ENCODE peak calls at places on chromosomes 11 and 22, in six cellular contexts. Q, L, G, U, H and T are unnamed samples. For H3K9me3 and H3K4me1, the result is how much of the 10 kb centered on the place peaks cover.

GRCh38 chr11:126138636-126139540 is 72.6 kb downstream of the RPUSD4 start:
- DNase-seq in Q (no peak), L (no peak), G (peak), U (no peak), H (no peak), T (no peak)

GRCh38 chr22:35915477-35916013 is 113.1 kb downstream of the RBFOX2 start:
- DNase-seq in Q (no peak), L (no peak), G (no peak), U (no peak), H (no peak), T (peak)

GRCh38 chr11:92384316-92384715 is 159.7 kb downstream of the FAT3 start:
- DNase-seq in Q (no peak), L (no peak), G (no peak), U (no peak), H (no peak), T (no peak)

GRCh38 chr11:115885446-115885978 is 381.3 kb upstream of the CADM1 start:
- DNase-seq in Q (no peak), L (no peak), G (no peak), U (no peak), H (no peak), T (no peak)

GRCh38 chr22:44242946-44243724 is 62.4 kb downstream of the PARVG start:
- DNase-seq in Q (no peak), L (no peak), G (no peak), U (no peak), H (no peak), T (peak)

GRCh38 chr11:59999732-60000131 is 17.2 kb upstream of the OOSP4B start:
- DNase-seq in Q (no peak), L (no peak), G (no peak), U (no peak), H (no peak), T (no peak)

GRCh38 chr11:93727985-93728791 is 13.1 kb downstream of the TAF1D start:
- DNase-seq in Q (no peak), L (no peak), G (no peak), U (no peak), H (no peak), T (no peak)

GRCh38 chr11:11998091-11998781 is 10.2 kb downstream of the DKK3 start:
- DNase-seq in Q (no peak), L (no peak), G (no peak), U (no peak), H (peak), T (peak)

GRCh38 chr11:94794287-94795168 is 26.4 kb downstream of the AMOTL1 start:
- DNase-seq in Q (peak), L (peak), G (peak), U (no peak), H (peak), T (peak)

GRCh38 chr11:70625051-70625450 is 226.7 kb downstream of the CTTN start:
- DNase-seq in Q (no peak), L (no peak), G (no peak), U (no peak), H (no peak), T (no peak)

GRCh38 chr22:29621761-29622526 is 18.5 kb downstream of the NF2 start:
- DNase-seq in Q (no peak), L (no peak), G (no peak), U (no peak), H (peak), T (peak)

GRCh38 chr22:44074286-44074984 is 50.3 kb downstream of the PARVB start:
- DNase-seq in Q (no peak), L (no peak), G (no peak), U (no peak), H (no peak), T (no peak)

GRCh38 chr22:50294319-50294656 is 13.2 kb downstream of the PLXNB2 start:
- DNase-seq in Q (no peak), L (no peak), G (no peak), U (no peak), H (no peak), T (no peak)

GRCh38 chr11:86477495-86478155 is 102.9 kb downstream of the CCDC81 start:
- DNase-seq in Q (no peak), L (no peak), G (peak), U (no peak), H (no peak), T (no peak)

GRCh38 chr11:77346906-77347603 is 45.6 kb upstream of the GDPD4 start:
- DNase-seq in Q (no peak), L (no peak), G (no peak), U (no peak), H (no peak), T (peak)

GRCh38 chr11:120882237-120882636 is 141.7 kb upstream of the TBCEL start:
- DNase-seq in Q (no peak), L (no peak), G (no peak), U (no peak), H (no peak), T (no peak)

GRCh38 chr11:76115555-76115954 is 90.7 kb downstream of the WNT11 start:
- DNase-seq in Q (no peak), L (no peak), G (no peak), U (no peak), H (no peak), T (no peak)

GRCh38 chr22:27962268-27963191 is 43.5 kb upstream of the PITPNB start:
- DNase-seq in Q (no peak), L (no peak), G (no peak), U (no peak), H (no peak), T (no peak)

GRCh38 chr11:84227970-84228369 is 941.8 kb upstream of the CCDC90B start:
- DNase-seq in Q (no peak), L (no peak), G (no peak), U (no peak), H (no peak), T (no peak)

GRCh38 chr11:70590356-70590991 is 192.1 kb downstream of the CTTN start:
- DNase-seq in Q (no peak), L (no peak), G (no peak), U (no peak), H (no peak), T (no peak)

GRCh38 chr11:73759520-73760065 is 1.3 kb downstream of the RAB6A start:
- DNase-seq in Q (no peak), L (no peak), G (no peak), U (no peak), H (peak), T (peak)

GRCh38 chr22:38923463-38924196 is 33.8 kb upstream of the APOBEC3A start:
- DNase-seq in Q (peak), L (peak), G (peak), U (peak), H (peak), T (peak)

GRCh38 chr11:69039501-69039900 is 9.2 kb upstream of the TPCN2 start:
- DNase-seq in Q (no peak), L (no peak), G (no peak), U (no peak), H (no peak), T (peak)

GRCh38 chr11:124481365-124482323 is 36.1 kb upstream of the OR8B8 start:
- DNase-seq in Q (no peak), L (no peak), G (no peak), U (peak), H (peak), T (peak)

GRCh38 chr22:28736296-28737155 is 5.1 kb downstream of the CHEK2 start:
- DNase-seq in Q (no peak), L (no peak), G (no peak), U (no peak), H (no peak), T (no peak)

GRCh38 chr11:65316311-65316978 is 1.8 kb downstream of the CDC42EP2 start:
- DNase-seq in Q (peak), L (peak), G (peak), U (peak), H (peak), T (no peak)

GRCh38 chr22:21837184-21837979 is 30.1 kb downstream of the MAPK1 start:
- DNase-seq in Q (no peak), L (no peak), G (peak), U (no peak), H (peak), T (peak)

GRCh38 chr11:120871924-120872323 is 152.0 kb upstream of the TBCEL start:
- DNase-seq in Q (no peak), L (no peak), G (no peak), U (no peak), H (no peak), T (no peak)

GRCh38 chr11:12808519-12808918 is 134.3 kb downstream of the TEAD1 start:
- DNase-seq in Q (no peak), L (no peak), G (no peak), U (no peak), H (no peak), T (no peak)

GRCh38 chr11:87463486-87464102 is 425.9 kb downstream of the TMEM135 start:
- DNase-seq in Q (no peak), L (no peak), G (no peak), U (peak), H (peak), T (no peak)

GRCh38 chr11:75400110-75400865 is 970 bp downstream of the RPS3 start:
- DNase-seq in Q (no peak), L (no peak), G (no peak), U (no peak), H (no peak), T (no peak)

GRCh38 chr11:120169981-120170698 is 32.2 kb upstream of the TRIM29 start:
- DNase-seq in Q (peak), L (no peak), G (no peak), U (no peak), H (no peak), T (no peak)

GRCh38 chr11:13701506-13701905 is 33.0 kb downstream of the FAR1 start:
- DNase-seq in Q (no peak), L (no peak), G (no peak), U (no peak), H (no peak), T (no peak)

GRCh38 chr11:65355776-65356393 is 1.3 kb downstream of the TIGD3 start:
- DNase-seq in Q (no peak), L (peak), G (no peak), U (peak), H (no peak), T (no peak)

GRCh38 chr11:47241740-47242400 is 6.7 kb downstream of the ACP2 start:
- DNase-seq in Q (no peak), L (no peak), G (no peak), U (no peak), H (no peak), T (no peak)

GRCh38 chr11:64001552-64002427 is 15.6 kb downstream of the OTUB1 start:
- DNase-seq in Q (no peak), L (no peak), G (no peak), U (no peak), H (no peak), T (no peak)

GRCh38 chr11:100918551-100919500 is 210.8 kb downstream of the PGR start:
- DNase-seq in Q (no peak), L (no peak), G (no peak), U (peak), H (peak), T (peak)

DNA sequence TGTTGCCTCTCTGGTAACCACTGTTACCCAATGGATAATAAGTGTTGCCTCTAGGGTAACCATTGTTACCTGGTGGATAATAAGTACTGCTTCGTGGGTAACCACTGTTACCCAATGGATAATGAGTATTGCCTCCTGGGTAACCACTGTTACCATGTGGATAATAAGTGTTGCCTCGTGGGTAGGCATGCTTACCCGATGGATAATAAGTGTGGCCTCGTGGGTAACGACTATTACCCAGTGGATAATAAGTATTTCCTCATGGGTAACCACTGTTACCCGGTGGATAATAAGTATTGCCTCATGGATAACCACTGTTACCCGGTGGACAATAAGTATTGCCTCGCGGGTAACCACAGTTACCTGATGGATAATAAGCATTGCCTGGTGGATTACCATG is 13.8 kb upstream of the NXPE4 start:
- DNase-seq in Q (no peak), L (no peak), G (no peak), U (no peak), H (no peak), T (no peak)
- H3K9me3 ChIP-seq in Q (under half), L (under half), G (under half), U (under half), H (under half), T (under half)

DNA sequence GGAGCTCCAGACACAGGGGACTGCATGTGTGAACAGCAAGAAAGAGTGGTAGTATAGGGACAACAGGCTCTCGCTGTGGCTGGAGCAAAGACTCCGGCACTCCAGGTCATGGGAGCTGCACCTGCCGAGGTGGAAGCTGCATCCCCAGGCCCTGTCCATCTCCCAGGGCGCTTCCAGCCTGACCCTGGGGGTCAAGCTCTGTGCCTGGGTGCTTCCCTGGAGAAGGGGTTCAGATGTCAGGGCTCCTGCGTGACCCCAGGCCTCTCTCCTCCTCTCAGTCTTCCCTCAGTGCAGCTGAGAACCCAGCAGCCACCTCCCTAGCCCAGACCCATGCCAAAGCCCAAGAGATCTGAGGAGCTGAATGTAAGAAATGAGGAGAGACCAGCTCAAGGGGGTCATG is 3.4 kb downstream of the TMPRSS4 start:
- DNase-seq in Q (no peak), L (no peak), G (no peak), U (no peak), H (no peak), T (no peak)
- H3K4me3 ChIP-seq in Q (no peak), L (no peak), G (no peak), U (no peak), H (no peak), T (no peak)

DNA sequence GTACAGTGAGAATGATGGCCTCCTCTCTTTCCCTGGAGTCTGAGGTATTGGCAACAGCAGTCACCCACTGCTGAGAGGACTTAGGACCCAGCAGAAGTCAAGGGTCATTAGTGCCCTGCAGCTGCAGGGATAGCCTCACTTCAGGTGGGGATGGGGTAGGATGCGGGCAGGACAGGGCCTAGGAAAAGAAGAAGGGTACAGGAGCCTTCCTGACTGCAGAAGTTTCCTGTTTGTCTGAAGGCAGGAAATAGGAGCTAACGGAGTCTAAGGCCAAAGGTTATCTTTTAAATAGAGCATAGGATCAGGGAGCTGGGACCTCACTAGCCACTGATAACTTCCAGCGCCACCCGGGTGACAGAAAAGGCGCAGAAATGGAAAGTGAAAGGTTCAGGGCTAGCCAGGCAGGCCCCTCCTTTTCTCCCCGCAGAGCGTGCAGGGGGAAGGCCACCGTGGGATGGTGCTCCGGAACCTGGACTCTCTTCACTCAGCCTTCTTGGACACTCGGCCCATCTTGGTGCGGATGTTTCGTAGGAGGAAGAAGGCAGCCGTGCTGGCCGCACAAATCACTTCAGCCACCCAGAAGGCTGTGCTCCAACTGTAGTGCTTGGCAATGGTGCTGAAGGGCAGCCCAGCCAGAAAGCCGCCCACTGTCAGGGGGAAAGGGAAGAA is 6.0 kb downstream of the TRAPPC4 start:
- DNase-seq in Q (no peak), L (no peak), G (no peak), U (no peak), H (no peak), T (no peak)
- H3K4me1 ChIP-seq in Q (under half), L (under half), G (under half), U (half or more), H (under half), T (under half)

DNA sequence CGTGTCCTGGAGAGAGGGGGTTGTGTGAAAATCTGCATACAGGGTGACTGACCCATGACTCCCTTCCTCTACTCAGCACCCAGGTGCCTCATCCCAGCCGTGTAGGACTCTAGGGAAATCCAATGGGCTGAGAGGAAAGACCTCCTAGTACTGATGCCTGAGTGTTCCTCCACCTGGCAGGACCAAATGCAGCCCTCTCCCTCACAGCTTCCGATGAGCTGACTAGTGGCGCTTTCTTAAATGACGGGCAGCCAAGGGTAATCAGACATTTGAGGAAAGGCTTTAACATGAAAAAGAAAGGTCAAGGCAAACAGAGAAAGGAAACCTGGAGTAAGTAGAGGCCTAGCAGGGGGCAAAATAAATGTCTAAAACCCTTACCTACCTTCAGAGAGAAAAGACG is 5.0 kb upstream of the KCNJ1 start:
- DNase-seq in Q (no peak), L (no peak), G (no peak), U (no peak), H (no peak), T (no peak)
- H3K9me3 ChIP-seq in Q (under half), L (under half), G (under half), U (under half), H (under half), T (under half)

DNA sequence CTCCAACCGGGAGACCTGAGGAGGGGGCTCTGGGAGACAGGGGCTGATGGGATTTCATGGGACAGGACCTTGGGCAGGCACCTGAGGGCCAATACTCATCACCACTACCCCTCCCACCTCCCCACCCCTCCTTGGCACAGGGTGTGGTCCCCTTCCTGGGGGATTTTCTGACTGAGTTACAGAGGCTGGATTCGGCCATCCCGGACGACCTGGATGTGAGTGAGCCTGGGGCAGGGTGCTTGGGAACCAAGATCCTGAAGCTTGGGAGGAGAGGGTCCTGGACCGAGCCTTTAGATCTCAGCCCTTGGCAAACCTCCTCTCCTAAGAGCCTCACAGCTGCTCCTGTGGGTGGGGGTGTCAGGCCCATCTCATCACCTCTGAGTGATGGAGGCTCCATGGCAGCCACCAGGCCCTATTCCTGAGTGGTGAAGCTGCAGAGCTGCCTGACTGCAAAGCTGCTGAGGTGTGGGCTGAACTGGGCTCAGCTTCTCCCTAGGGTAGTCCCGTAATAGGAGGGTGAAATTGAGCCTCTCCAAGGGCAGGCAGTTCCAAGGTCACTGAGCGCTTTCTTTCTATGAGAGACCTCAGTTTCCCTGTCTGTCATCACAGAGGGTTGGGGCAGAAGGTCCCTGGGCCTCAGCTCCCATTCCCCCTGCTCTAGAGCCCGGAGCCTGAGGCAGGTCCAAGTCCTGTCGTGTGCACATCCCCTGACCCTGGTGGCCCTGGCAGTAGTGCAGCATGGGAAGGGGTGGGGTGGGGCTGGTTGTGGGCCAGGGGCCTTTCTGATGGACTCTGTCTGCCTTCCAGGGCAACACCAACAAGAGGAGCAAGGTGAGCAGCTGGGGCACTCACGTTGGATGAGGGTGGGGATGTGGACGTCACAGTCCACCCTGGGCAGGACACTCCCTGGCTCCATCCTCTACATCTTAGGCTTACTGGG is 6.5 kb downstream of the RGL4 start:
- DNase-seq in Q (no peak), L (no peak), G (no peak), U (no peak), H (no peak), T (no peak)
- H3K4me3 ChIP-seq in Q (no peak), L (peak), G (no peak), U (no peak), H (no peak), T (no peak)

DNA sequence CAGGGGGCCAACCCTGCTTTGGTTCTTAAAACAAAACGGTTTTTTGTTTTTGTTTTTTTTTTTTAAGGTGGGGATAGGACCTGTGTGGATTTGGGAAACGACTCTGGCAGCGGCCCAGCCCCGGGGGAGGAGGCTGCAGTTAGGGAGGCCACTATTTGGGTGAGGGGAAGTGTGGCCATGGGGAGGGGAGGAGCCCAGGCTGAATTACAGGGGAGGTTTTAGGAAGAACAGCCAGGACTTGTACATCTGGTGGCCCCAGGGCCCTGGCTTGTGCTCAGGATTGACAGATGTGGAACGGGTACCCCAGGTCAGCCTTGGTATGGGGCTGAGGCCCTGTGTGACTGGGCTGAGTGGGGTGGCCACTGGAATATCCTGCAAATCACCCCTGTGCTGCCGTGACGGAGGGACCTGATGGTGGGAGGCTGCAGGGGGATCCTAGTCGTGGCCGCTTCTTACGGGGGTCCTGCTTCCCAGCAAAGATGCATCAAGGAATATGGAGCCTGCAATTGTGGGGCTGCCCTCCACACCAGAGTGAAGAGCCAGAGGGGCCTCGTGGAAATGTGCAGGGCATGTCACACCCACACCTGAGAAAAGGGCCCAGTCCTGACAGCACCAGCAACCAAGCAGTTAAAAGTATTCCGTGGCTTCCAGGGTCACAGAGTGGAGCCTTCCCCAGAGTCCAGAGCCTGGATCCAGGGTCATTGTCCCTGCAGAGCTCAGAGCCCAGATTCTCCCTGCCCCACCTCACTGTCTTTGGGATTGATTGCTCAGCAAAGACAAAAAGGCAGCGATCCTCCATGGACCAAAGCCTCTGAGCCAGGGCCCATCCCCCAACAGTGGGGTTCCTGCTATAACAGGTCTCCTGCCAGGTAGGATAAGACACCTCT is 55.2 kb upstream of the WNT7B start:
- DNase-seq in Q (no peak), L (peak), G (peak), U (no peak), H (no peak), T (no peak)
- H3K4me1 ChIP-seq in Q (under half), L (under half), G (under half), U (under half), H (under half), T (under half)